ENCODE peak calls at places on chromosome 15, in seven cellular contexts. J is tibial nerve; Q is esophagus squamous epithelium; V is effector memory CD4-positive, alpha-beta T cell; A is pancreas; P is cardiac muscle cell; C is brain microvascular endothelial cell. H is an unnamed sample.

GRCh38 chr15:74174216-74174965 is 881 bp downstream of the ISLR start:
- DNase-seq in Q (no peak), A (peak; percentile 41), C (no peak), P (peak; percentile 57), V (no peak), J (peak; percentile 47), H (no peak)

GRCh38 chr15:46848704-46849103 is 868.6 kb upstream of the SEMA6D start:
- DNase-seq in P (no peak), J (no peak), C (no peak), V (no peak), A (no peak), Q (no peak), H (no peak)

GRCh38 chr15:60546764-60547163 is 67.8 kb upstream of the ICE2 start:
- DNase-seq in C (no peak), J (no peak), Q (no peak), V (peak; percentile 35), A (no peak), P (no peak), H (no peak)

GRCh38 chr15:90671216-90671615 is 45.9 kb upstream of the BLM start:
- DNase-seq in C (no peak), Q (no peak), A (no peak), P (no peak), V (no peak), J (no peak), H (no peak)

GRCh38 chr15:55834331-55834730 is 91.4 kb upstream of the PRTG start:
- DNase-seq in C (no peak), A (no peak), Q (no peak), J (no peak), P (peak; percentile 24), V (no peak), H (no peak)

GRCh38 chr15:55260562-55261131 is 29.0 kb downstream of the RAB27A start:
- DNase-seq in C (no peak), P (no peak), J (no peak), A (no peak), Q (no peak), V (no peak), H (no peak)

GRCh38 chr15:71444866-71445590 is 329.8 kb downstream of the THSD4 start:
- DNase-seq in V (no peak), Q (no peak), J (no peak), C (peak; percentile 50), A (no peak), P (no peak), H (no peak)

GRCh38 chr15:64574220-64574994 is 114.0 kb downstream of the ZNF609 start:
- DNase-seq in V (no peak), P (peak; percentile 34), A (no peak), Q (no peak), J (no peak), C (peak; percentile 33), H (no peak)

GRCh38 chr15:91224750-91225380 is 124.8 kb downstream of the SV2B start:
- DNase-seq in J (no peak), Q (no peak), A (no peak), V (no peak), P (peak; percentile 51), C (peak; percentile 16), H (no peak)

GRCh38 chr15:71455107-71455506 is 339.8 kb downstream of the THSD4 start:
- DNase-seq in J (no peak), V (no peak), C (no peak), A (no peak), P (no peak), Q (no peak), H (no peak)

GRCh38 chr15:58546635-58547627 is 115.1 kb downstream of the LIPC start:
- DNase-seq in C (peak; percentile 92), P (peak; percentile 85), A (peak; percentile 58), J (no peak), V (no peak), Q (no peak), H (no peak)

GRCh38 chr15:45642203-45642932 is 7.5 kb downstream of the SQOR start:
- DNase-seq in P (peak; percentile 90), J (no peak), Q (no peak), V (no peak), C (peak; percentile 85), A (no peak), H (no peak)

GRCh38 chr15:76636059-76636458 is 269.1 kb downstream of the SCAPER start:
- DNase-seq in V (no peak), Q (no peak), A (no peak), C (no peak), J (no peak), P (no peak), H (no peak)

GRCh38 chr15:37880835-37881153 is 53.6 kb upstream of the TMCO5A start:
- DNase-seq in A (no peak), J (no peak), Q (no peak), V (no peak), C (no peak), P (no peak), H (no peak)

GRCh38 chr15:75215107-75216004 is 13.7 kb downstream of the C15orf39 start:
- DNase-seq in P (no peak), V (no peak), Q (no peak), A (no peak), C (no peak), J (no peak), H (no peak)

GRCh38 chr15:57649138-57649537 is 57.4 kb upstream of the POLR2M start:
- DNase-seq in J (no peak), C (no peak), P (peak; percentile 61), A (no peak), Q (no peak), V (no peak), H (no peak)

GRCh38 chr15:91862891-91863520 is 9.5 kb downstream of the SLCO3A1 start:
- DNase-seq in P (no peak), A (no peak), V (no peak), Q (no peak), C (no peak), J (no peak), H (no peak)

GRCh38 chr15:29740692-29741311 is 81.5 kb downstream of the TJP1 start:
- DNase-seq in Q (no peak), A (no peak), P (no peak), C (no peak), J (no peak), V (no peak), H (no peak)

GRCh38 chr15:48330855-48331795 is at the start of gene DUT:
- DNase-seq in V (peak; percentile 67), C (peak; percentile 59), P (peak; percentile 88), J (peak; percentile 78), A (peak; percentile 84), Q (peak; percentile 25), H (peak; percentile 79)

GRCh38 chr15:73346735-73347312 is 21.9 kb downstream of the HCN4 start:
- DNase-seq in V (peak; percentile 30), A (peak; percentile 61), P (peak; percentile 50), Q (no peak), J (no peak), C (peak; percentile 3), H (no peak)

GRCh38 chr15:57665939-57666338 is 40.6 kb upstream of the POLR2M start:
- DNase-seq in V (no peak), A (no peak), P (no peak), Q (no peak), J (no peak), C (no peak), H (no peak)

GRCh38 chr15:61564785-61565184 is 335.7 kb upstream of the RORA start:
- DNase-seq in P (no peak), V (no peak), C (no peak), A (no peak), J (no peak), Q (no peak), H (no peak)

GRCh38 chr15:34279341-34279740 is 54.5 kb downstream of the EMC4 start:
- DNase-seq in P (no peak), V (no peak), Q (no peak), J (no peak), A (no peak), C (no peak), H (no peak)

GRCh38 chr15:53695365-53695764 is 64.1 kb downstream of the WDR72 start:
- DNase-seq in V (no peak), C (no peak), P (no peak), A (no peak), Q (no peak), J (no peak), H (no peak)

GRCh38 chr15:70100495-70101331 is 3.0 kb upstream of the TLE3 start:
- DNase-seq in V (peak; percentile 59), A (peak; percentile 68), Q (no peak), P (peak; percentile 91), C (peak; percentile 59), J (no peak), H (no peak)
- H3K27ac ChIP-seq in V (no peak overlapping the region), A (peak overlapping the region; percentile 23), Q (peak overlapping the region; percentile 60), P (peak overlapping the region; percentile 88), C (peak overlapping the region; percentile 45), J (peak overlapping the region; percentile 14), H (no peak overlapping the region)

GRCh38 chr15:39535466-39535865 is 45.4 kb upstream of the THBS1 start:
- DNase-seq in Q (no peak), C (no peak), A (no peak), V (no peak), J (no peak), P (no peak), H (no peak)
- H3K27ac ChIP-seq in Q (no peak overlapping the region), C (no peak overlapping the region), A (no peak overlapping the region), V (no peak overlapping the region), J (no peak overlapping the region), P (no peak overlapping the region), H (no peak overlapping the region)

DNA sequence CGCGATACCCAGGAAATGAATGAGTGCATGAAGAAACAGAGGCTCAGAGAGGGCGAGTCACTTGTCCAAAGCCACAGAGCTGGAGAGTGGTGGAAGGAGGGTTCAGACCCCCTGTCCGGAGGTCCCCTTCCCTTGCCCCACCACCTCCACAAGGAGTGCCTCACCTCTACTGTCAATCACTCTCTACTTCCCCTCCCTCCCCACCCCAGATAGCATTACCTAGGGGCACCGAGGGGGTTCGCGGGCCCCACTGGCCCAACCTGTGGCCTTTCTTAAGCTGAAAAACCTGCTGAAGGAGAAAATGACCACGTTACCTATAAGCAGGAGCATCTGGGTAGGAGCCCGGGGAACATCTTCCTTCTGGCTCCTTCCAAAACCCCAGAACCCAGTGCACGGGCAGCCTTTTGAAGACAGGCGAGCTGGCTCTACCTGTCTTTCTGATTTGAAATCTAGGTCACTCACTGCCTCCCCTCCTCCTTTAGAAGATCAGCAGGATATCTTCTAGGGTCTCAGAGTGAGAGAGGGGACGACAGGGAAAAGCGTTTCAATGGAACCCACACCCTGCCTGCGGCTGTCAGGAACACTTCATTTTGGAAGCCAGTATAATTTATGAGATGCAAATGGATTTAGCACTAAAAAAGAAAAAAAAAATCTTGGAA is 89.9 kb upstream of the MEF2A start:
- DNase-seq in C (no peak), V (no peak), P (no peak), Q (no peak), J (no peak), A (no peak), H (no peak)
- H3K27ac ChIP-seq in C (no peak overlapping the region), V (no peak overlapping the region), P (no peak overlapping the region), Q (peak overlapping the region; percentile 76), J (no peak overlapping the region), A (no peak overlapping the region), H (peak overlapping the region; percentile 44)

GRCh38 chr15:44485880-44486279 is 51.1 kb upstream of the EIF3J start:
- DNase-seq in V (no peak), A (no peak), C (no peak), P (no peak), Q (no peak), J (no peak), H (no peak)
- H3K27ac ChIP-seq in V (no peak overlapping the region), A (no peak overlapping the region), C (no peak overlapping the region), P (peak overlapping the region; percentile 31), Q (no peak overlapping the region), J (no peak overlapping the region), H (no peak overlapping the region)